ENCODE peak calls at places on chromosomes 16 and 17, in four cellular contexts. F, R, S and T are unnamed samples.

GRCh38 chr17:66807182-66807581 is 27.7 kb upstream of the CACNG5 start:
- DNase-seq in S (no peak), R (no peak), F (no peak), T (no peak)

GRCh38 chr17:56896968-56897359 is 16.9 kb downstream of the TRIM25 start:
- DNase-seq in R (no peak), F (no peak), S (no peak), T (no peak)

GRCh38 chr17:38861399-38861843 is 7.9 kb upstream of the RPL23 start:
- DNase-seq in S (no peak), R (no peak), F (no peak), T (peak)

GRCh38 chr17:4900231-4901107 is 1.1 kb downstream of the C17orf107 start:
- DNase-seq in R (peak), S (peak), F (no peak), T (peak)

GRCh38 chr16:75789237-75789636 is 62.9 kb upstream of the CPHXL start:
- DNase-seq in F (no peak), R (no peak), S (peak), T (peak)

GRCh38 chr17:27496501-27496943 is 40.3 kb downstream of the KSR1 start:
- DNase-seq in S (peak), F (peak), R (no peak), T (peak)

GRCh38 chr17:17682293-17682736 is 1.1 kb downstream of the RAI1 start:
- DNase-seq in F (no peak), R (peak), S (peak), T (peak)

GRCh38 chr16:71429581-71429980 is 12.3 kb downstream of the TLE7 start:
- DNase-seq in S (no peak), R (no peak), F (no peak), T (no peak)

GRCh38 chr16:11726008-11726407 is 16.6 kb downstream of the TXNDC11 start:
- DNase-seq in S (no peak), R (peak), F (peak), T (no peak)

GRCh38 chr16:52123063-52123839 is 423.7 kb downstream of the TOX3 start:
- DNase-seq in S (no peak), F (no peak), R (no peak), T (no peak)

GRCh38 chr17:59365383-59365981 is 34.0 kb downstream of the YPEL2 start:
- DNase-seq in R (no peak), F (no peak), S (peak), T (no peak)

GRCh38 chr17:65833214-65833613 is 271.8 kb upstream of the AXIN2 start:
- DNase-seq in R (no peak), S (no peak), F (no peak), T (no peak)

GRCh38 chr17:42612013-42612412 is 2.5 kb downstream of the TUBG1 start:
- DNase-seq in S (no peak), F (no peak), R (no peak), T (no peak)

GRCh38 chr17:57257911-57258885 is 1.9 kb downstream of the MSI2 start:
- DNase-seq in S (peak), F (no peak), R (no peak), T (no peak)

GRCh38 chr17:46929413-46929812 is 6.5 kb downstream of the GOSR2 start:
- DNase-seq in S (no peak), F (no peak), R (no peak), T (no peak)

GRCh38 chr17:1718362-1719165 is 5.9 kb upstream of the WDR81 start:
- DNase-seq in R (no peak), S (no peak), F (no peak), T (peak)

GRCh38 chr16:3012828-3013420 is at the start of gene CLDN9:
- DNase-seq in R (no peak), F (peak), S (peak), T (peak)

GRCh38 chr17:48544356-48545021 is 420 bp downstream of the HOXB2 start:
- DNase-seq in F (peak), S (peak), R (peak), T (peak)

GRCh38 chr17:18129041-18129502 is 20.5 kb downstream of the MYO15A start:
- DNase-seq in S (no peak), F (peak), R (peak), T (no peak)

GRCh38 chr17:1634841-1635650 is 6.4 kb upstream of the SLC43A2 start:
- DNase-seq in R (no peak), S (no peak), F (no peak), T (peak)

GRCh38 chr17:61002316-61002736 is 324.7 kb downstream of the BCAS3 start:
- DNase-seq in F (no peak), S (peak), R (no peak), T (peak)

GRCh38 chr16:4754865-4755264 is 12.1 kb downstream of the ZNF500 start:
- DNase-seq in R (no peak), F (no peak), S (no peak), T (no peak)

GRCh38 chr16:30184430-30185140 is 1.2 kb downstream of the CORO1A start:
- DNase-seq in F (peak), R (peak), S (no peak), T (peak)

GRCh38 chr16:58829096-58829495 is 95.0 kb upstream of the GOT2 start:
- DNase-seq in S (no peak), F (no peak), R (no peak), T (no peak)

GRCh38 chr16:4684763-4685162 is 8.6 kb upstream of the NUDT16L1 start:
- DNase-seq in F (no peak), R (no peak), S (no peak), T (no peak)